ENCODE peak calls at places on chromosomes 12 and 14, in six cellular contexts. I, U, P, X, O and K are unnamed samples.

GRCh38 chr14:62776300-62776699 is 269.0 kb downstream of the KCNH5 start:
- DNase-seq in I (no peak), U (no peak), P (no peak), X (no peak), O (no peak), K (no peak)

GRCh38 chr12:92471551-92471950 is 231.2 kb upstream of the PLEKHG7 start:
- DNase-seq in I (no peak), U (no peak), P (peak; percentile 85), X (no peak), O (no peak), K (no peak)

GRCh38 chr14:76169776-76170175 is 18.1 kb downstream of the GPATCH2L start:
- DNase-seq in I (no peak), U (no peak), P (no peak), X (no peak), O (no peak), K (no peak)

GRCh38 chr12:69991683-69992297 is 166.8 kb downstream of the MYRFL start:
- DNase-seq in I (no peak), U (no peak), P (no peak), X (peak; percentile 34), O (no peak), K (no peak)

GRCh38 chr12:43847427-43847826 is 11.5 kb downstream of the TMEM117 start:
- DNase-seq in I (no peak), U (peak; percentile 75), P (no peak), X (no peak), O (no peak), K (no peak)

GRCh38 chr14:81269100-81269978 is 48.6 kb upstream of the GTF2A1 start:
- DNase-seq in I (no peak), U (peak; percentile 75), P (peak; percentile 71), X (peak; percentile 74), O (no peak), K (no peak)

GRCh38 chr12:45379261-45379660 is 163.4 kb downstream of the ANO6 start:
- DNase-seq in I (no peak), U (peak; percentile 3), P (no peak), X (no peak), O (no peak), K (no peak)

GRCh38 chr12:107144990-107145389 is 51.6 kb upstream of the CRY1 start:
- DNase-seq in I (no peak), U (no peak), P (no peak), X (no peak), O (no peak), K (no peak)

GRCh38 chr12:120228291-120229070 is 27.6 kb upstream of the RPLP0 start:
- DNase-seq in I (peak; percentile 95), U (peak; percentile 86), P (peak; percentile 91), X (peak; percentile 91), O (peak; percentile 94), K (peak; percentile 90)

GRCh38 chr14:77024171-77024627 is 4.3 kb downstream of the IRF2BPL start:
- DNase-seq in I (no peak), U (peak; percentile 68), P (no peak), X (no peak), O (peak; percentile 67), K (no peak)

GRCh38 chr14:93994919-93995682 is 2.0 kb upstream of the CCDC197 start:
- DNase-seq in I (peak; percentile 92), U (peak; percentile 96), P (no peak), X (no peak), O (peak; percentile 29), K (peak; percentile 38)

GRCh38 chr12:52139579-52140062 is 52.2 kb downstream of the KRT80 start:
- DNase-seq in I (no peak), U (peak; percentile 61), P (peak; percentile 45), X (peak; percentile 84), O (peak; percentile 56), K (peak; percentile 70)

GRCh38 chr14:90883782-90884181 is 67.6 kb upstream of the TTC7B start:
- DNase-seq in I (no peak), U (no peak), P (no peak), X (no peak), O (no peak), K (no peak)

GRCh38 chr14:101357559-101358319 is 203.6 kb upstream of the DIO3 start:
- DNase-seq in I (peak; percentile 30), U (no peak), P (peak; percentile 64), X (no peak), O (no peak), K (no peak)

GRCh38 chr14:63686926-63687325 is 40.9 kb downstream of the SGPP1 start:
- DNase-seq in I (no peak), U (no peak), P (no peak), X (no peak), O (no peak), K (no peak)

GRCh38 chr12:53972152-53972702 is 699 bp upstream of the HOXC11 start:
- DNase-seq in I (peak; percentile 44), U (peak; percentile 70), P (no peak), X (no peak), O (no peak), K (no peak)

GRCh38 chr14:92601131-92601710 is 87.6 kb downstream of the RIN3 start:
- DNase-seq in I (no peak), U (no peak), P (no peak), X (no peak), O (no peak), K (no peak)

GRCh38 chr12:43104524-43104923 is 447.5 kb downstream of the ADAMTS20 start:
- DNase-seq in I (no peak), U (peak; percentile 56), P (no peak), X (no peak), O (no peak), K (no peak)

GRCh38 chr14:74333909-74334308 is 14.4 kb upstream of the VRTN start:
- DNase-seq in I (no peak), U (peak; percentile 81), P (no peak), X (no peak), O (no peak), K (no peak)

DNA sequence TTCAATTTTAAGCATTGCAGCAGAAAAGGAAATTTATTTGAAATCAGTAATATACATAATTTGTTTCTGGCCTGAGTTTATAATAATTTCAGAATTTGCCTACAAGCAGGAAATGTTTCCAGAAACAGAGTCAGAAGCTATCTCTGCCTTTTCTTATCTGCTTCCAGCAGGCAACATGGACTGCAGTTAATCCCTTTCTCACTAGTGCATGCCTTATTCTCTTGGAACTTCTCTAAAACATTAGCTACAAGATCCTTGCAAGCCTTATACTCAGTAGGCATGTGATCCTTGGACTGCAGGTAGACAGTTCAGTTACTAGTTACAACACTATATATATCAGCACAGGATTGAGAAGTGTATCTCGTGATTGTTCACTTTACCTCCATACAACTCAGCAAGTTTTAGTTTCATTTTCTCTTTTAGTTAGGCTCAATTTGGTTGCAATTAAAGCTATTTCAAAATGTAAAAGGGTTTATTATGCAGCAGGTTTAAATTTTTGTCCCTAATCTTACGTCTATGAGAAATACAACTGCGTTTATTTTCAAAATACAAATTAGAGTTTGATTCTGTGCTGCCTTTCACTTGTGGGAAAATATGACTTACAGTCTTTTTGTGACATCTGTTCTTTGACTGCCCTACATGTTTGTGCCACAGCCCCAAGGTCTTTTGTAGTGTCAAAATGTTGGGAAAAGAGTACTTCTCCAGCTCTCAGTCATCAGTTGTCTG is 709.1 kb upstream of the FOXG1 start:
- DNase-seq in I (no peak), U (no peak), P (no peak), X (no peak), O (no peak), K (no peak)
- H3K9me3 ChIP-seq in I (no peaks in the 10 kb centered on the region), U (peaks cover 4% of the 10 kb centered on the region), P (peaks cover 13% of the 10 kb centered on the region), X (no peaks in the 10 kb centered on the region), O (no peaks in the 10 kb centered on the region), K (no peaks in the 10 kb centered on the region)

GRCh38 chr14:42624980-42625761 is 1018.5 kb downstream of the LRFN5 start:
- DNase-seq in I (no peak), U (no peak), P (no peak), X (no peak), O (no peak), K (no peak)
- H3K9me3 ChIP-seq in I (no peaks in the 10 kb centered on the region), U (no peaks in the 10 kb centered on the region), P (no peaks in the 10 kb centered on the region), X (no peaks in the 10 kb centered on the region), O (no peaks in the 10 kb centered on the region), K (no peaks in the 10 kb centered on the region)

GRCh38 chr12:133026996-133027395 is 10.3 kb upstream of the ZNF84 start:
- DNase-seq in I (no peak), U (no peak), P (no peak), X (no peak), O (no peak), K (no peak)
- H3K9me3 ChIP-seq in I (peaks cover 52% of the 10 kb centered on the region), U (no peaks in the 10 kb centered on the region), P (peaks cover 14% of the 10 kb centered on the region), X (peaks cover 7% of the 10 kb centered on the region), O (peaks cover 31% of the 10 kb centered on the region), K (peaks cover 48% of the 10 kb centered on the region)

GRCh38 chr12:30902001-30902400 is 24.5 kb upstream of the TSPAN11 start:
- DNase-seq in I (no peak), U (peak; percentile 26), P (no peak), X (no peak), O (no peak), K (no peak)
- H3K9me3 ChIP-seq in I (no peaks in the 10 kb centered on the region), U (no peaks in the 10 kb centered on the region), P (no peaks in the 10 kb centered on the region), X (no peaks in the 10 kb centered on the region), O (no peaks in the 10 kb centered on the region), K (no peaks in the 10 kb centered on the region)